ENCODE peak calls at places on chromosomes 3 and 15, in seven cellular contexts. J, B, G, P, N, H and S are unnamed samples.

GRCh38 chr3:114338651-114339357 is 45.0 kb downstream of the TIGIT start:
- DNase-seq in J (no peak), B (no peak), G (no peak), P (no peak), N (no peak), H (no peak), S (no peak)

GRCh38 chr15:83991163-83991562 is 244.4 kb upstream of the GOLGA6L4 start:
- DNase-seq in J (no peak), B (no peak), G (no peak), P (no peak), N (no peak), H (no peak), S (no peak)

GRCh38 chr3:50230833-50231125 is 5.2 kb upstream of the GNAI2 start:
- DNase-seq in J (no peak), B (no peak), G (no peak), P (no peak), N (no peak), H (no peak), S (no peak)

GRCh38 chr15:82020588-82020987 is 25.2 kb downstream of the MEX3B start:
- DNase-seq in J (no peak), B (no peak), G (no peak), P (no peak), N (no peak), H (no peak), S (no peak)

GRCh38 chr15:51121118-51121517 is 26.4 kb upstream of the TNFAIP8L3 start:
- DNase-seq in J (peak), B (peak), G (peak), P (no peak), N (no peak), H (no peak), S (no peak)

GRCh38 chr3:192899540-192899982 is 18.1 kb downstream of the MB21D2 start:
- DNase-seq in J (no peak), B (no peak), G (no peak), P (no peak), N (no peak), H (no peak), S (no peak)

GRCh38 chr15:31840849-31841476 is 189.4 kb upstream of the CHRNA7 start:
- DNase-seq in J (no peak), B (no peak), G (no peak), P (no peak), N (no peak), H (no peak), S (no peak)

GRCh38 chr15:52787549-52788098 is 2.5 kb downstream of the ONECUT1 start:
- DNase-seq in J (no peak), B (no peak), G (no peak), P (no peak), N (peak), H (no peak), S (no peak)

GRCh38 chr15:78317145-78317836 is 17.9 kb upstream of the SKIC8 start:
- DNase-seq in J (no peak), B (peak), G (no peak), P (no peak), N (no peak), H (peak), S (no peak)

GRCh38 chr15:38438031-38438986 is 15.6 kb upstream of the FAM98B start:
- DNase-seq in J (no peak), B (no peak), G (no peak), P (no peak), N (no peak), H (no peak), S (no peak)

GRCh38 chr3:106262976-106263375 is 394.2 kb upstream of the CBLB start:
- DNase-seq in J (no peak), B (no peak), G (no peak), P (no peak), N (no peak), H (no peak), S (no peak)

GRCh38 chr15:65189102-65189740 is 4.1 kb upstream of the CLPX start:
- DNase-seq in J (no peak), B (peak), G (peak), P (no peak), N (no peak), H (no peak), S (peak)

GRCh38 chr15:37837276-37837675 is 97.2 kb upstream of the TMCO5A start:
- DNase-seq in J (no peak), B (no peak), G (no peak), P (no peak), N (no peak), H (no peak), S (no peak)

GRCh38 chr15:37034835-37035234 is 65.5 kb downstream of the MEIS2 start:
- DNase-seq in J (no peak), B (no peak), G (no peak), P (no peak), N (no peak), H (no peak), S (no peak)

GRCh38 chr15:88604381-88604951 is 16.7 kb upstream of the AEN start:
- DNase-seq in J (no peak), B (no peak), G (no peak), P (no peak), N (no peak), H (no peak), S (no peak)

GRCh38 chr3:175007316-175007715 is 148.2 kb downstream of the NAALADL2 start:
- DNase-seq in J (no peak), B (no peak), G (no peak), P (no peak), N (no peak), H (no peak), S (no peak)

GRCh38 chr3:127628788-127629456 is at the start of gene PODXL2:
- DNase-seq in J (peak), B (peak), G (peak), P (no peak), N (no peak), H (peak), S (no peak)

GRCh38 chr15:63323798-63324651 is 46.6 kb downstream of the APH1B start:
- DNase-seq in J (no peak), B (no peak), G (peak), P (peak), N (no peak), H (no peak), S (peak)

GRCh38 chr3:186096295-186096694 is 12.6 kb downstream of the ETV5 start:
- DNase-seq in J (no peak), B (no peak), G (no peak), P (no peak), N (no peak), H (no peak), S (no peak)

GRCh38 chr15:33131880-33132279 is 62.6 kb downstream of the FMN1 start:
- DNase-seq in J (no peak), B (no peak), G (no peak), P (no peak), N (no peak), H (no peak), S (no peak)

GRCh38 chr3:117734431-117734830 is 1024.9 kb downstream of the TUSC7 start:
- DNase-seq in J (no peak), B (no peak), G (no peak), P (no peak), N (no peak), H (no peak), S (no peak)

GRCh38 chr3:122992628-122993570 is 34.7 kb downstream of the SEMA5B start:
- DNase-seq in J (peak), B (no peak), G (no peak), P (no peak), N (no peak), H (no peak), S (peak)

GRCh38 chr3:186826316-186826977 is 16.1 kb upstream of the ADIPOQ start:
- DNase-seq in J (no peak), B (no peak), G (no peak), P (no peak), N (no peak), H (no peak), S (peak)

GRCh38 chr3:195900426-195901355 is 7.7 kb downstream of the TNK2 start:
- DNase-seq in J (no peak), B (no peak), G (peak), P (peak), N (peak), H (peak), S (no peak)
- TF ChIP-seq POLR2A in J (no peak), B (no peak), G (no peak), P (no peak), N (no peak), H (no peak), S (no peak)

DNA sequence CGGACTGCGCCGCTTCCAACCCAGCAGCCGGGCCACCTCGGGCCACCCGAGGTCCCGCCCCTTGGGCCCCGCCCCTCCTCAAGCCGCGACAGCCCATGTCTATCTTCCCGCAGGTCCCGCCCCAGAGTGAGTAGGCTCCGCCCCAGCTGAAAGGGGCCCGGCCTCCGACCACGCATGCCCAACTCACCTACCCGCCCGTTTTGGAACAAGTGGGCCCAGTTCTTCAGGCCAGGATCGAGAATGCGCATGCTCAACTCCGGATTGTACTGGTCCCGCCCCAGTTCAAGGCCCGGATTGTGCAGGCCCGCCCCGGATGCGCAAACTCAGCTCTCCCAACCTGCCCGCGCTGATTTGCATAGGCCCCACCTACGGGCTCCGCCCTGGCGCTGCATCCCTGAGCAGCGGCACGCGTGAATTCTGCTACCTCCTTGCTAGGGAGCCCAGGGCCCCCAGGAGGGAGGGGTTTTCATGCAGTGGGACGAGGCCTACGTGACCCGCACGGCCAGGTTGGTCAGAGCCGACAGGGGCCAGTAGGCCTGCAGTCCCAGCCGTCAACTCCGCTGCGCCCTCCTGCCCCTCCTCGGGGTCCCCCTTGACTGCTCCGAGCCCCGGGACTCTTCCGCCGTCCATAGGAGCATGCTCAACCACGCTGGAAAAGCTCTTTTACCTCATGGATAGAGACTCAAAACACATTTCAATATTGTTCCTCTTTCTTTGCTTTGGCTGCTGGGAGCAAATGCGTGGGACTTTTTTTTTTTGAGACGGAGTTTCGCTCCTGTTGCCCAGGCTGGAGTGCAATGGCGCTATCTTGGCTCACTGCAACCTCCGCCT is at the start of gene PFKFB4:
- DNase-seq in J (peak), B (peak), G (peak), P (peak), N (peak), H (peak), S (peak)
- TF ChIP-seq CTCF in J (peak), B (no peak), G (peak), P (peak), N (no peak), H (no peak), S (no peak)

GRCh38 chr15:74432271-74432967 is 1.3 kb downstream of the SEMA7A start:
- DNase-seq in J (no peak), B (no peak), G (no peak), P (no peak), N (no peak), H (no peak), S (no peak)
- H3K4me3 ChIP-seq in J (peak), B (peak), G (peak), P (peak), N (peak), H (peak), S (no peak)

GRCh38 chr3:194082596-194083220 is 53.2 kb upstream of the HES1 start:
- DNase-seq in J (no peak), B (no peak), G (no peak), P (no peak), N (no peak), H (no peak), S (peak)
- TF ChIP-seq POLR2A in J (no peak), B (no peak), G (no peak), P (no peak), N (no peak), H (no peak), S (no peak)

GRCh38 chr3:51642462-51642861 is 28.6 kb upstream of the TEX264 start:
- DNase-seq in J (no peak), B (no peak), G (no peak), P (no peak), N (no peak), H (no peak), S (no peak)
- TF ChIP-seq CTCF in J (no peak), B (peak), G (peak), P (no peak), N (no peak), H (no peak), S (no peak)

GRCh38 chr15:66756220-66756769 is 54.3 kb downstream of the SMAD6 start:
- DNase-seq in J (no peak), B (no peak), G (no peak), P (no peak), N (no peak), H (no peak), S (no peak)
- H3K4me3 ChIP-seq in J (no peak), B (no peak), G (no peak), P (no peak), N (no peak), H (no peak), S (no peak)

GRCh38 chr15:25437751-25438600 is 848 bp downstream of the UBE3A start:
- DNase-seq in J (peak), B (peak), G (peak), P (peak), N (peak), H (peak), S (peak)
- TF ChIP-seq POLR2A in J (no peak), B (no peak), G (no peak), P (no peak), N (no peak), H (no peak), S (no peak)

GRCh38 chr15:41942886-41943285 is 29.5 kb downstream of the EHD4 start:
- DNase-seq in J (no peak), B (no peak), G (no peak), P (peak), N (peak), H (no peak), S (no peak)

GRCh38 chr15:41944313-41944940 is 27.9 kb downstream of the EHD4 start:
- DNase-seq in J (peak), B (no peak), G (peak), P (peak), N (peak), H (no peak), S (no peak)

GRCh38 chr15:41945221-41945620 is 27.1 kb downstream of the EHD4 start:
- DNase-seq in J (no peak), B (no peak), G (no peak), P (no peak), N (peak), H (no peak), S (peak)

GRCh38 chr15:41941644-41942415 is 30.5 kb downstream of the EHD4 start:
- DNase-seq in J (no peak), B (no peak), G (no peak), P (no peak), N (peak), H (no peak), S (no peak)

GRCh38 chr15:41943543-41944312 is 28.6 kb downstream of the EHD4 start:
- DNase-seq in J (no peak), B (no peak), G (no peak), P (peak), N (peak), H (no peak), S (peak)
- TF ChIP-seq CTCF in J (no peak), B (no peak), G (no peak), P (no peak), N (no peak), H (no peak), S (no peak)

GRCh38 chr3:61563614-61564404 is 2.4 kb downstream of the PTPRG start:
- DNase-seq in J (peak), B (no peak), G (no peak), P (no peak), N (no peak), H (no peak), S (no peak)

GRCh38 chr3:61568127-61568526 is 6.8 kb downstream of the PTPRG start:
- DNase-seq in J (no peak), B (no peak), G (no peak), P (no peak), N (no peak), H (no peak), S (no peak)

GRCh38 chr3:61562810-61563613 is 1.6 kb downstream of the PTPRG start:
- DNase-seq in J (peak), B (no peak), G (peak), P (no peak), N (peak), H (no peak), S (no peak)

GRCh38 chr3:61564405-61565059 is 3.2 kb downstream of the PTPRG start:
- DNase-seq in J (peak), B (peak), G (no peak), P (peak), N (peak), H (peak), S (peak)

DNA sequence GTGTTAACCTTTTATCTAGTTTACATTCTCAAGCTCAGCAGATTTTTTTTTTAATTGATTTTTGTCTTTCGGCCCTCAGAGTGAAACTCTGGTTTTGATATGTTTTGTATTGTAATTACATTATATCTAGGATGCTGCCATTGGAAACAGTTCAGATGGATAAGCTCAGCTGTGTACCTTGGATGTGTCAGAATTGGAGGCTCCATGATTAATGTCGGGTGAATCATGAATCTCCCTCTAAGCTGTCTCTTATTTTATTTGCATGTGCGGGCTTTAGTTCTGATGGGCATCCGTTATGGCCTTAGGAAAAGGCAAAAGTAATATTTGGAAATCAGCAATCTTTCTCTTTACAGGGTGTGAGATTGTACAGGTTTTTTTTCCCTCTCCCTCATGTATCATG is 4.2 kb downstream of the PTPRG start:
- DNase-seq in J (no peak), B (no peak), G (no peak), P (no peak), N (no peak), H (no peak), S (no peak)
- H3K4me3 ChIP-seq in J (no peak), B (no peak), G (no peak), P (no peak), N (no peak), H (no peak), S (no peak)

DNA sequence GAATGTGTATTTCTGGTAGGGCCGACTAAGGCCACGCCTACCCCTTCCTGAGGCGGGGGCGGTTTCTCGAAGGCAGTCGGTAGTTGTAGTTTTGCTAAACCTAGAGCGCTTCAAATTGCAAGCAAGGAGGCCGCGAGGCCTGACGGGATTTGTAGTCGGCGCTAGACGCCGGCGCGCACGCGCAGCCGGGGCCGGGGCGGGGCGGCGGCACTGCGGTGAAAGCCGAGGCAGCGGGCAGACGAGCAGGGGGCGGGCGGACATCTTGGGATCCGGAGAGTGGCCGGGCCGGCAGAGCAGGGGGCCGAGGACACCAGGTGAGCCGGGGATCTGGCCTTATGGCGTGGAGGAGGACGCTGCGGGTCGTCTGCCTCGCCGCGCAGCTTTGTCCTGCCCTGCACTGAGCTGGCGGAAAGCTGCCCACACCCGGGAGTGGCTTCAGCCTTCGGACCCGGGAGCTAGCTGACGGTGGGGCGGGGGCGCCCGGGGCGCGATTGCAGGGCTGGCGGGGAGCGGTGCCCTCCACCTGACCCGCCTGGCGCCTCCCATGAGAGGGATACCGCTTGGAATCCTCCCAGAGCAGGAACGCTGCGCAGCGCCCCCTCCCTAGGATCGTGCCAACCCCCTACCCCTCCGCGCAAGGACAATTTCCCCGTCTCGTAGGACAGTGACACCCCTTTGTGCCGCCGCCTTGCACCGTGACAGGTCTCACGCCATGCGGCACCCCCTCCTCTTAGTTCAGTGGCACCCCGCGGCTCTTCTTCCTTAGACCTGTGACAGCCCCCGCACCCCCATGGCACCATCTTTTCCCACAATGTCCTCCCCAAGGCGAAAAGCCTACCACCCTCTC is at the start of gene AP2M1:
- DNase-seq in J (peak), B (peak), G (peak), P (peak), N (peak), H (peak), S (peak)
- TF ChIP-seq POLR2A in J (peak), B (peak), G (peak), P (peak), N (peak), H (no peak), S (peak)